ENCODE peak calls at places on chromosome 12, in five cellular contexts. Q is endothelial cell of umbilical vein, F is suprapubic skin, P is breast epithelium, X is heart left ventricle. Y is an unnamed sample.

GRCh38 chr12:38921025-38921677 is 15.8 kb upstream of the CPNE8 start:
- DNase-seq in Q (peak; percentile 68), F (no peak), P (no peak), X (peak; percentile 49), Y (peak; percentile 26)

GRCh38 chr12:100904270-100904669 is 109.7 kb downstream of the ANO4 start:
- DNase-seq in Q (no peak), F (no peak), P (no peak), X (no peak), Y (no peak)

GRCh38 chr12:26150737-26151450 is 26.1 kb upstream of the BHLHE41 start:
- DNase-seq in Q (no peak), F (no peak), P (no peak), X (no peak), Y (no peak)

GRCh38 chr12:106066051-106066705 is 72.6 kb downstream of the NUAK1 start:
- DNase-seq in Q (peak; percentile 59), F (no peak), P (no peak), X (no peak), Y (no peak)

GRCh38 chr12:26119391-26119981 is 5.4 kb downstream of the BHLHE41 start:
- DNase-seq in Q (peak; percentile 67), F (no peak), P (no peak), X (no peak), Y (no peak)

GRCh38 chr12:114762490-114763110 is 78.6 kb upstream of the TBX3 start:
- DNase-seq in Q (no peak), F (no peak), P (no peak), X (peak; percentile 40), Y (no peak)

GRCh38 chr12:96241484-96242256 is 47.5 kb downstream of the ELK3 start:
- DNase-seq in Q (peak; percentile 52), F (peak; percentile 85), P (no peak), X (peak; percentile 45), Y (no peak)

GRCh38 chr12:125734137-125734536 is 668.9 kb downstream of the AACS start:
- DNase-seq in Q (no peak), F (no peak), P (no peak), X (no peak), Y (no peak)

GRCh38 chr12:106722854-106723253 is 51.6 kb upstream of the RIC8B start:
- DNase-seq in Q (no peak), F (no peak), P (no peak), X (no peak), Y (no peak)

GRCh38 chr12:32901553-32901952 is 5.0 kb upstream of the PKP2 start:
- DNase-seq in Q (no peak), F (no peak), P (no peak), X (no peak), Y (no peak)

GRCh38 chr12:95231190-95231589 is 13.6 kb downstream of the VEZT start:
- DNase-seq in Q (peak; percentile 66), F (no peak), P (no peak), X (no peak), Y (no peak)

GRCh38 chr12:131194166-131194565 is 240.5 kb downstream of the ADGRD1 start:
- DNase-seq in Q (no peak), F (no peak), P (no peak), X (no peak), Y (peak; percentile 29)

GRCh38 chr12:122062832-122063690 is 15.5 kb upstream of the MLXIP start:
- DNase-seq in Q (peak; percentile 96), F (no peak), P (no peak), X (peak; percentile 72), Y (peak; percentile 53)

GRCh38 chr12:124867389-124867930 is 3.8 kb upstream of the SCARB1 start:
- DNase-seq in Q (no peak), F (no peak), P (no peak), X (no peak), Y (no peak)

GRCh38 chr12:22925593-22925992 is 300.6 kb downstream of the ETNK1 start:
- DNase-seq in Q (no peak), F (no peak), P (no peak), X (no peak), Y (no peak)

GRCh38 chr12:46585854-46586621 is 213.5 kb upstream of the SLC38A2 start:
- DNase-seq in Q (peak; percentile 72), F (no peak), P (no peak), X (no peak), Y (no peak)

GRCh38 chr12:116136340-116136739 is 141.2 kb downstream of the MED13L start:
- DNase-seq in Q (peak; percentile 80), F (no peak), P (no peak), X (no peak), Y (no peak)

GRCh38 chr12:125861299-125862281 is 796.4 kb downstream of the AACS start:
- DNase-seq in Q (no peak), F (no peak), P (no peak), X (peak; percentile 78), Y (no peak)

GRCh38 chr12:71591601-71592000 is 72.0 kb downstream of the ZFC3H1 start:
- DNase-seq in Q (no peak), F (no peak), P (no peak), X (no peak), Y (no peak)

GRCh38 chr12:646303-647038 is 16.8 kb downstream of the NINJ2 start:
- DNase-seq in Q (peak; percentile 90), F (no peak), P (no peak), X (peak; percentile 84), Y (no peak)

GRCh38 chr12:122422769-122423257 is 344 bp upstream of the CLIP1 start:
- DNase-seq in Q (peak; percentile 49), F (no peak), P (no peak), X (no peak), Y (no peak)

GRCh38 chr12:111447571-111448265 is 42.0 kb downstream of the SH2B3 start:
- DNase-seq in Q (no peak), F (peak; percentile 71), P (no peak), X (no peak), Y (peak; percentile 11)

GRCh38 chr12:27922591-27923139 is 49.9 kb downstream of the PTHLH start:
- DNase-seq in Q (peak; percentile 70), F (no peak), P (no peak), X (peak; percentile 37), Y (no peak)

GRCh38 chr12:98606367-98606985 is 13.0 kb downstream of the SLC25A3 start:
- DNase-seq in Q (peak; percentile 16), F (no peak), P (no peak), X (no peak), Y (no peak)

GRCh38 chr12:75596406-75596805 is 85.0 kb upstream of the KRR1 start:
- DNase-seq in Q (no peak), F (no peak), P (no peak), X (no peak), Y (no peak)

GRCh38 chr12:4434721-4435425 is 10.7 kb downstream of the FGF6 start:
- DNase-seq in Q (no peak), F (peak; percentile 55), P (no peak), X (no peak), Y (no peak)

DNA sequence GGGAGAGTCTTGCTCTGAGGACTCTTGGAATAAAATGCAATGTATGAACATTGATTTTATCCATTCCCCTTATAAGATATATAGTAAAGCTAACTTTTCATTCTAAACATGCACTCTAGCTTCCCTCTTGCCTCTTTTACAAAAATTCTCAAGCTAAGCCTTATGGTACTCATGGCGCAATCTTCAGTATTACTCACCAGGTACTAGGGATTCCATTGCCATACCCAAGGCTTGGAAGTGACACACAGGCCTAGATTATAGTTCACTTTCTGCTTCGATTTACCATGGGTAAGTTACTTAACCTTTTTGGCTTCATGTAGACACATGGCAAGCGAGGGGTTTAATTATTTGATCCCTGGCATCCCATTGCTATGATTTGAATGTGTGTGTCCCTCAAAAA is 331.5 kb downstream of the LRIG3 start:
- DNase-seq in Q (no peak), F (no peak), P (no peak), X (no peak), Y (no peak)
- H3K4me3 ChIP-seq in Q (no peak overlapping the region), F (no peak overlapping the region), P (no peak overlapping the region), X (no peak overlapping the region), Y (no peak overlapping the region)

DNA sequence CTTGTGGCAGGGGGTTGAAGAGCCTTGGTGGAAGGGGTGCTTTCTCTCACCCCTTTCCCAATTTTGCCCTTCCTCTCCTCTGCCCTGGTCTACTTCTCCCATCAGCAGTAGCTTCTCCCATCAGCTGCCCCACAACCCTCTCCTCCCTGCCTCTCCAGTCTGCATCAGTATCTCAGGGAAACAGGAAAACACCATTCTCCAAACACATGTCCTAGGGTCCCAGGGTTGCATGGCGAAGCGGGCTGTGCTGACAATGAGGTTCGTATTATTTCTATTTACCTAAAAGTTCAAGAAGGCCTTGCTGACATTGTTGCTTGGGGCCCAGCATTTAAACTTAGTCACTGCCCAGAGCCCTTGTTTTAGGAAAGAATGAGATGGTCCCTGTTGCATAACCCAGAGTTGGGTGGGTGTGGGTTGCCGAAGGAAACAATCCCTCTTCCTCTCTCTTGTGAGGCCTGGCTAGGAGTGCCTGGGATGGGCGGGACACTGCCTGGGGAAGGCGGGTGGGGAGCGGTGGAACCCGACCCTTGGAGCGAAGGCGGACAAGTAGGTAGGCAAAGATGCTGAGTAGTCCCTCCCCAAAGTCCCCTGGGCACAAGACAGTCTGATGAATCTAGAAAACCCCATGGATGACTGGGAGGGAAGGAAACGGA is 1.3 kb upstream of the IGFBP6 start:
- DNase-seq in Q (no peak), F (peak; percentile 88), P (no peak), X (peak; percentile 85), Y (peak; percentile 95)
- TF ChIP-seq POLR2A in Q (no peak), F (no peak), P (no peak), X (no peak), Y (no peak)

GRCh38 chr12:113271853-113272561 is 50.7 kb downstream of the TPCN1 start:
- DNase-seq in Q (no peak), F (peak; percentile 92), P (no peak), X (peak; percentile 92), Y (peak; percentile 88)
- H3K4me3 ChIP-seq in Q (no peak overlapping the region), F (no peak overlapping the region), P (peak overlapping the region; percentile 45), X (no peak overlapping the region), Y (no peak overlapping the region)

GRCh38 chr12:120725659-120726509 is at the start of gene ACADS:
- DNase-seq in Q (peak; percentile 82), F (peak; percentile 93), P (peak; percentile 86), X (peak; percentile 93), Y (peak; percentile 76)
- TF ChIP-seq POLR2A in Q (peak; percentile 47), F (no peak), P (no peak), X (no peak), Y (no peak)

GRCh38 chr12:12903642-12904609 is 12.6 kb downstream of the GPRC5A start:
- DNase-seq in Q (no peak), F (no peak), P (no peak), X (no peak), Y (no peak)
- H3K4me3 ChIP-seq in Q (no peak overlapping the region), F (no peak overlapping the region), P (no peak overlapping the region), X (no peak overlapping the region), Y (no peak overlapping the region)

GRCh38 chr12:14803830-14804160 is 325 bp downstream of the C12orf60 start:
- DNase-seq in Q (no peak), F (no peak), P (no peak), X (no peak), Y (no peak)

GRCh38 chr12:14802961-14803829 is at the start of the genes C12orf60 and WBP11:
- DNase-seq in Q (peak; percentile 99), F (peak; percentile 97), P (peak; percentile 91), X (peak; percentile 97), Y (peak; percentile 98)
- TF ChIP-seq POLR2A in Q (peak; percentile 92), F (no peak), P (peak; percentile 37), X (peak; percentile 28), Y (no peak)

Y was measured in lower leg skin.